ENCODE peak calls at places on chromosomes 1 and 21, in eight cellular contexts. O, I, H, C, N, F, B and V are unnamed samples.

GRCh38 chr21:30257773-30258172 is 25.0 kb downstream of the KRTAP24-1 start:
- DNase-seq in O (peak; percentile 49), H (no peak), I (no peak), F (peak; percentile 6), C (peak; percentile 13), N (no peak), B (no peak), V (no peak)

GRCh38 chr1:64061430-64062104 is 141.9 kb upstream of the UBE2U start:
- DNase-seq in C (no peak), F (no peak), N (no peak), H (no peak), I (no peak), O (no peak), B (no peak), V (no peak)

GRCh38 chr1:26168410-26169167 is at the start of gene C1orf232:
- DNase-seq in C (no peak), B (no peak), F (no peak), N (no peak), H (no peak), I (no peak), O (no peak), V (no peak)

GRCh38 chr1:231165371-231165770 is 3.5 kb downstream of the TRIM67 start:
- DNase-seq in I (no peak), B (no peak), C (no peak), H (no peak), N (no peak), F (no peak), O (peak; percentile 40), V (no peak)

GRCh38 chr1:23657659-23658275 is 33.8 kb upstream of the RPL11 start:
- DNase-seq in H (no peak), I (no peak), O (peak; percentile 10), F (peak; percentile 65), B (no peak), N (peak; percentile 34), C (peak; percentile 80), V (no peak)

GRCh38 chr1:26791138-26791537 is 3.4 kb downstream of the PIGV start:
- DNase-seq in F (no peak), N (peak; percentile 27), C (no peak), I (no peak), B (no peak), H (no peak), O (no peak), V (no peak)

GRCh38 chr1:7436056-7437005 is 334.8 kb upstream of the VAMP3 start:
- DNase-seq in I (no peak), C (no peak), F (no peak), O (no peak), B (no peak), N (no peak), H (no peak), V (no peak)

GRCh38 chr21:37061926-37062591 is 10.8 kb downstream of the PIGP start:
- DNase-seq in I (no peak), B (no peak), N (no peak), F (peak; percentile 46), O (peak; percentile 67), C (peak; percentile 37), H (no peak), V (no peak)

GRCh38 chr1:229464672-229465071 is 30.8 kb upstream of the ACTA1 start:
- DNase-seq in F (no peak), C (no peak), B (no peak), I (no peak), H (no peak), N (no peak), O (no peak), V (no peak)
- H3K36me3 ChIP-seq in F (peaks cover 39% of the 10 kb centered on the region), C (peaks cover 97% of the 10 kb centered on the region), B (no peaks in the 10 kb centered on the region), I (peaks cover 62% of the 10 kb centered on the region), H (peaks cover 47% of the 10 kb centered on the region), N (no peaks in the 10 kb centered on the region), O (peaks cover 45% of the 10 kb centered on the region), V (peaks cover 85% of the 10 kb centered on the region)

DNA sequence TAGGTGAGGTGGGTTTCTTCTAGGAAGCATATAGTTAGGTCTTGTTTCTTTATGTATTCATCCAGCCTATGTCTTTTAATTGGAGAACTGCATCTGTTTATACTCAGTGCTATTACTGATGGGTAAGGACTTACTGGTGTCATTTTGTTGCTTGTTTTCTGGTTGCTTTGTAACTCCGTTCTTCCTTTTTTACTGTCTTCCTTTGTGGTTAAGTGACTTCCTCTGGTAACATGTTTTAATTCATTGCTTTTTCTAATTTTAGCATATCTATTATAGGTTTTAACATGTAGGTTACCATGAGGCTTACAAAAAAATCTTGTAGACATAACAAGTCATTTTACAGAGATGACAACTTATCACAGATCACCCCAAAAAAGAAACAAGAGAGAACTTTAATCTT is 160.8 kb downstream of the VAV3 start:
- DNase-seq in O (no peak), I (no peak), F (no peak), B (no peak), N (no peak), C (peak; percentile 64), H (no peak), V (no peak)
- H3K4me3 ChIP-seq in O (no peak overlapping the region), I (no peak overlapping the region), F (no peak overlapping the region), B (no peak overlapping the region), N (no peak overlapping the region), C (peak overlapping the region; percentile 46), H (no peak overlapping the region), V (no peak overlapping the region)

GRCh38 chr1:32184639-32185038 is 5.2 kb downstream of the TXLNA start:
- DNase-seq in I (no peak), N (no peak), C (no peak), O (no peak), H (no peak), F (no peak), B (no peak), V (no peak)
- H3K36me3 ChIP-seq in I (peaks cover 37% of the 10 kb centered on the region), N (no peaks in the 10 kb centered on the region), C (peaks cover 90% of the 10 kb centered on the region), O (peaks cover 58% of the 10 kb centered on the region), H (peaks cover 41% of the 10 kb centered on the region), F (peaks cover 51% of the 10 kb centered on the region), B (peaks cover 7% of the 10 kb centered on the region), V (peaks cover 49% of the 10 kb centered on the region)

GRCh38 chr1:184152502-184152901 is 101.0 kb downstream of the TSEN15 start:
- DNase-seq in F (peak; percentile 94), I (no peak), O (no peak), N (peak; percentile 65), C (no peak), B (no peak), H (no peak), V (no peak)
- H3K4me3 ChIP-seq in F (no peak overlapping the region), I (peak overlapping the region; percentile 18), O (peak overlapping the region; percentile 33), N (peak overlapping the region; percentile 45), C (no peak overlapping the region), B (peak overlapping the region; percentile 36), H (peak overlapping the region; percentile 67), V (no peak overlapping the region)

GRCh38 chr21:44065428-44065827 is 41.8 kb upstream of the PWP2 start:
- DNase-seq in I (no peak), B (no peak), F (peak; percentile 79), N (no peak), O (peak; percentile 13), H (no peak), C (no peak), V (peak; percentile 76)
- H3K36me3 ChIP-seq in I (peaks cover 23% of the 10 kb centered on the region), B (no peaks in the 10 kb centered on the region), F (peaks cover 49% of the 10 kb centered on the region), N (no peaks in the 10 kb centered on the region), O (peaks cover 32% of the 10 kb centered on the region), H (peaks cover 28% of the 10 kb centered on the region), C (peaks cover 79% of the 10 kb centered on the region), V (peaks cover 45% of the 10 kb centered on the region)

GRCh38 chr21:45410865-45411809 is 6.2 kb downstream of the COL18A1 start:
- DNase-seq in F (peak; percentile 56), O (no peak), H (no peak), N (peak; percentile 76), B (no peak), C (no peak), I (peak; percentile 70), V (no peak)
- H3K4me3 ChIP-seq in F (no peak overlapping the region), O (no peak overlapping the region), H (no peak overlapping the region), N (no peak overlapping the region), B (no peak overlapping the region), C (no peak overlapping the region), I (peak overlapping the region; percentile 79), V (no peak overlapping the region)

GRCh38 chr1:201181726-201182125 is 8.9 kb upstream of the IGFN1 start:
- DNase-seq in C (no peak), O (no peak), F (no peak), N (no peak), B (no peak), I (no peak), H (no peak), V (no peak)

GRCh38 chr1:201180901-201181300 is 9.7 kb upstream of the IGFN1 start:
- DNase-seq in B (no peak), F (no peak), N (no peak), H (no peak), O (no peak), C (no peak), I (no peak), V (no peak)

GRCh38 chr1:201180133-201180532 is 10.5 kb upstream of the IGFN1 start:
- DNase-seq in C (no peak), I (no peak), N (no peak), O (no peak), H (no peak), F (no peak), B (no peak), V (no peak)

GRCh38 chr1:201183209-201183608 is 7.4 kb upstream of the IGFN1 start:
- DNase-seq in C (no peak), F (no peak), H (no peak), B (no peak), N (no peak), O (no peak), I (no peak), V (no peak)

GRCh38 chr1:201181323-201181722 is 9.3 kb upstream of the IGFN1 start:
- DNase-seq in H (no peak), F (no peak), I (no peak), B (no peak), O (no peak), C (no peak), N (no peak), V (no peak)
- H3K36me3 ChIP-seq in H (no peaks in the 10 kb centered on the region), F (no peaks in the 10 kb centered on the region), I (no peaks in the 10 kb centered on the region), B (no peaks in the 10 kb centered on the region), O (no peaks in the 10 kb centered on the region), C (no peaks in the 10 kb centered on the region), N (no peaks in the 10 kb centered on the region), V (no peaks in the 10 kb centered on the region)